ENCODE peak calls at places on chromosomes 4 and X, in nine cellular contexts. One of them, this sample, is unnamed.

GRCh38 chr4:174579421-174579820 is 57.1 kb upstream of the HPGD start:
- DNase-seq in lung: no peak
- DNase-seq in posterior vena cava: no peak
- DNase-seq in H9: no peak
- DNase-seq in GM06990: no peak
- DNase-seq in activated naive CD4-positive, alpha-beta T cell treated with anti-CD3 and anti-CD28 coated beads for 36 hours: no peak
- DNase-seq in progenitor cell of endocrine pancreas: no peak
- DNase-seq in GM03348: no peak
- DNase-seq in sigmoid colon: no peak
- DNase-seq in this sample: no peak

GRCh38 chr4:105022811-105023667 is 123.6 kb upstream of the TET2 start:
- DNase-seq in lung: no peak
- DNase-seq in posterior vena cava: peak
- DNase-seq in H9: no peak
- DNase-seq in GM06990: no peak
- DNase-seq in activated naive CD4-positive, alpha-beta T cell treated with anti-CD3 and anti-CD28 coated beads for 36 hours: no peak
- DNase-seq in progenitor cell of endocrine pancreas: no peak
- DNase-seq in GM03348: no peak
- DNase-seq in sigmoid colon: no peak
- DNase-seq in this sample: no peak

GRCh38 chr4:88985088-88985779 is 71.8 kb downstream of the FAM13A start:
- DNase-seq in lung: no peak
- DNase-seq in posterior vena cava: no peak
- DNase-seq in H9: no peak
- DNase-seq in GM06990: no peak
- DNase-seq in activated naive CD4-positive, alpha-beta T cell treated with anti-CD3 and anti-CD28 coated beads for 36 hours: no peak
- DNase-seq in progenitor cell of endocrine pancreas: no peak
- DNase-seq in GM03348: peak
- DNase-seq in sigmoid colon: no peak
- DNase-seq in this sample: peak

GRCh38 chr4:75063417-75063816 is 130.5 kb downstream of the PARM1 start:
- DNase-seq in lung: no peak
- DNase-seq in posterior vena cava: no peak
- DNase-seq in H9: no peak
- DNase-seq in GM06990: no peak
- DNase-seq in activated naive CD4-positive, alpha-beta T cell treated with anti-CD3 and anti-CD28 coated beads for 36 hours: no peak
- DNase-seq in progenitor cell of endocrine pancreas: no peak
- DNase-seq in GM03348: no peak
- DNase-seq in sigmoid colon: no peak
- DNase-seq in this sample: no peak

GRCh38 chr4:159770398-159770797 is 667.5 kb downstream of the RAPGEF2 start:
- DNase-seq in lung: no peak
- DNase-seq in posterior vena cava: no peak
- DNase-seq in H9: no peak
- DNase-seq in GM06990: no peak
- DNase-seq in activated naive CD4-positive, alpha-beta T cell treated with anti-CD3 and anti-CD28 coated beads for 36 hours: no peak
- DNase-seq in progenitor cell of endocrine pancreas: no peak
- DNase-seq in GM03348: no peak
- DNase-seq in sigmoid colon: no peak
- DNase-seq in this sample: no peak

GRCh38 chr4:153222162-153222789 is 18.0 kb downstream of the TRIM2 start:
- DNase-seq in lung: no peak
- DNase-seq in posterior vena cava: peak
- DNase-seq in H9: peak
- DNase-seq in GM06990: peak
- DNase-seq in activated naive CD4-positive, alpha-beta T cell treated with anti-CD3 and anti-CD28 coated beads for 36 hours: peak
- DNase-seq in progenitor cell of endocrine pancreas: no peak
- DNase-seq in GM03348: peak
- DNase-seq in sigmoid colon: peak
- DNase-seq in this sample: peak

GRCh38 chrX:142576615-142577014 is 371.5 kb upstream of the MAGEC2 start:
- DNase-seq in lung: no peak
- DNase-seq in posterior vena cava: no peak
- DNase-seq in H9: no peak
- DNase-seq in GM06990: no peak
- DNase-seq in activated naive CD4-positive, alpha-beta T cell treated with anti-CD3 and anti-CD28 coated beads for 36 hours: no peak
- DNase-seq in progenitor cell of endocrine pancreas: no peak
- DNase-seq in GM03348: no peak
- DNase-seq in sigmoid colon: no peak
- DNase-seq in this sample: no peak

GRCh38 chrX:16839852-16840460 is 30.2 kb downstream of the RBBP7 start:
- DNase-seq in lung: no peak
- DNase-seq in posterior vena cava: no peak
- DNase-seq in H9: peak
- DNase-seq in GM06990: no peak
- DNase-seq in activated naive CD4-positive, alpha-beta T cell treated with anti-CD3 and anti-CD28 coated beads for 36 hours: peak
- DNase-seq in progenitor cell of endocrine pancreas: no peak
- DNase-seq in GM03348: peak
- DNase-seq in sigmoid colon: no peak
- DNase-seq in this sample: no peak

This sample was measured in adrenal gland.